ENCODE peak calls at places on chromosomes 3 and 15, in six cellular contexts. One of them, this sample, is unnamed.

GRCh38 chr3:102941761-102942160 is 506.9 kb downstream of the ZPLD1 start:
- DNase-seq in heart left ventricle: no peak
- DNase-seq in OCI-LY7: no peak
- DNase-seq in cardiac muscle cell: no peak
- DNase-seq in Caco-2: no peak
- DNase-seq in Panc1: no peak
- DNase-seq in this sample: no peak

GRCh38 chr15:27692438-27692837 is 406.7 kb downstream of the OCA2 start:
- DNase-seq in cardiac muscle cell: no peak
- DNase-seq in Panc1: no peak
- DNase-seq in OCI-LY7: no peak
- DNase-seq in heart left ventricle: no peak
- DNase-seq in Caco-2: no peak
- DNase-seq in this sample: no peak

GRCh38 chr15:101027920-101028319 is 108.8 kb downstream of the LRRK1 start:
- DNase-seq in Caco-2: no peak
- DNase-seq in cardiac muscle cell: no peak
- DNase-seq in OCI-LY7: no peak
- DNase-seq in Panc1: no peak
- DNase-seq in heart left ventricle: no peak
- DNase-seq in this sample: no peak

GRCh38 chr3:98596902-98597500 is 3.6 kb upstream of the CPOX start:
- DNase-seq in cardiac muscle cell: peak
- DNase-seq in OCI-LY7: peak
- DNase-seq in heart left ventricle: no peak
- DNase-seq in Panc1: no peak
- DNase-seq in Caco-2: peak
- DNase-seq in this sample: no peak

GRCh38 chr3:89372456-89372855 is 265.0 kb downstream of the EPHA3 start:
- DNase-seq in Caco-2: no peak
- DNase-seq in cardiac muscle cell: peak
- DNase-seq in heart left ventricle: no peak
- DNase-seq in Panc1: no peak
- DNase-seq in OCI-LY7: no peak
- DNase-seq in this sample: no peak

GRCh38 chr3:101148001-101148400 is 154.8 kb upstream of the ABI3BP start:
- DNase-seq in heart left ventricle: no peak
- DNase-seq in Panc1: no peak
- DNase-seq in cardiac muscle cell: no peak
- DNase-seq in Caco-2: no peak
- DNase-seq in OCI-LY7: no peak
- DNase-seq in this sample: no peak

GRCh38 chr3:102113421-102114041 is 264.2 kb downstream of the NFKBIZ start:
- DNase-seq in OCI-LY7: no peak
- DNase-seq in Panc1: no peak
- DNase-seq in cardiac muscle cell: no peak
- DNase-seq in Caco-2: peak
- DNase-seq in heart left ventricle: no peak
- DNase-seq in this sample: no peak

GRCh38 chr3:42300013-42300412 is 34.0 kb upstream of the CCK start:
- DNase-seq in heart left ventricle: no peak
- DNase-seq in Caco-2: peak
- DNase-seq in Panc1: no peak
- DNase-seq in cardiac muscle cell: peak
- DNase-seq in OCI-LY7: peak
- DNase-seq in this sample: no peak

GRCh38 chr3:125110016-125110875 is 54.4 kb upstream of the HEG1 start:
- DNase-seq in cardiac muscle cell: peak
- DNase-seq in Caco-2: no peak
- DNase-seq in heart left ventricle: no peak
- DNase-seq in Panc1: no peak
- DNase-seq in OCI-LY7: no peak
- DNase-seq in this sample: no peak

GRCh38 chr15:30903497-30904187 is at the start of gene FAN1:
- DNase-seq in OCI-LY7: peak
- DNase-seq in cardiac muscle cell: peak
- DNase-seq in Caco-2: peak
- DNase-seq in Panc1: peak
- DNase-seq in heart left ventricle: peak
- DNase-seq in this sample: peak

GRCh38 chr3:148255981-148256969 is 441.4 kb upstream of the AGTR1 start:
- DNase-seq in Panc1: no peak
- DNase-seq in OCI-LY7: no peak
- DNase-seq in cardiac muscle cell: no peak
- DNase-seq in Caco-2: peak
- DNase-seq in heart left ventricle: no peak
- DNase-seq in this sample: no peak

GRCh38 chr3:20669675-20670074 is 483.7 kb upstream of the SGO1 start:
- DNase-seq in Caco-2: no peak
- DNase-seq in OCI-LY7: no peak
- DNase-seq in Panc1: no peak
- DNase-seq in heart left ventricle: no peak
- DNase-seq in cardiac muscle cell: no peak
- DNase-seq in this sample: no peak

GRCh38 chr3:54822206-54822605 is 105.7 kb downstream of the LRTM1 start:
- DNase-seq in OCI-LY7: no peak
- DNase-seq in Panc1: no peak
- DNase-seq in Caco-2: no peak
- DNase-seq in cardiac muscle cell: peak
- DNase-seq in heart left ventricle: peak
- DNase-seq in this sample: no peak

GRCh38 chr15:90581771-90582471 is 52.2 kb downstream of the CRTC3 start:
- DNase-seq in Panc1: no peak
- DNase-seq in cardiac muscle cell: no peak
- DNase-seq in Caco-2: no peak
- DNase-seq in heart left ventricle: no peak
- DNase-seq in OCI-LY7: peak
- DNase-seq in this sample: no peak

GRCh38 chr3:184760337-184761119 is 48.7 kb upstream of the MAGEF1 start:
- DNase-seq in Caco-2: no peak
- DNase-seq in Panc1: no peak
- DNase-seq in cardiac muscle cell: no peak
- DNase-seq in heart left ventricle: no peak
- DNase-seq in OCI-LY7: no peak
- DNase-seq in this sample: no peak

GRCh38 chr15:83210619-83211018 is 3.0 kb upstream of the HDGFL3 start:
- DNase-seq in Panc1: no peak
- DNase-seq in OCI-LY7: no peak
- DNase-seq in Caco-2: no peak
- DNase-seq in cardiac muscle cell: peak
- DNase-seq in heart left ventricle: no peak
- DNase-seq in this sample: no peak

GRCh38 chr15:96234109-96234892 is 96.2 kb upstream of the NR2F2 start:
- DNase-seq in heart left ventricle: no peak
- DNase-seq in cardiac muscle cell: peak
- DNase-seq in Caco-2: no peak
- DNase-seq in Panc1: no peak
- DNase-seq in OCI-LY7: no peak
- DNase-seq in this sample: no peak

GRCh38 chr3:106826861-106827311 is 550.4 kb upstream of the CCDC54 start:
- DNase-seq in OCI-LY7: no peak
- DNase-seq in cardiac muscle cell: peak
- DNase-seq in heart left ventricle: no peak
- DNase-seq in Panc1: no peak
- DNase-seq in Caco-2: no peak
- DNase-seq in this sample: no peak

GRCh38 chr3:100621251-100621650 is 11.8 kb downstream of the ADGRG7 start:
- DNase-seq in heart left ventricle: no peak
- DNase-seq in OCI-LY7: no peak
- DNase-seq in cardiac muscle cell: no peak
- DNase-seq in Panc1: no peak
- DNase-seq in Caco-2: no peak
- DNase-seq in this sample: no peak

GRCh38 chr3:192408007-192408655 is 319.2 kb downstream of the FGF12 start:
- DNase-seq in Panc1: no peak
- DNase-seq in cardiac muscle cell: peak
- DNase-seq in heart left ventricle: peak
- DNase-seq in OCI-LY7: no peak
- DNase-seq in Caco-2: no peak
- DNase-seq in this sample: no peak

GRCh38 chr15:64521726-64522164 is 61.4 kb downstream of the ZNF609 start:
- DNase-seq in Panc1: no peak
- DNase-seq in cardiac muscle cell: peak
- DNase-seq in OCI-LY7: no peak
- DNase-seq in Caco-2: peak
- DNase-seq in heart left ventricle: no peak
- DNase-seq in this sample: no peak

GRCh38 chr15:72183781-72184164 is 13.8 kb downstream of the GRAMD2A start:
- DNase-seq in heart left ventricle: no peak
- DNase-seq in cardiac muscle cell: no peak
- DNase-seq in Caco-2: no peak
- DNase-seq in Panc1: no peak
- DNase-seq in OCI-LY7: no peak
- DNase-seq in this sample: no peak
- H3K4me3 ChIP-seq in heart left ventricle: peak
- H3K4me3 ChIP-seq in cardiac muscle cell: no peak
- H3K4me3 ChIP-seq in Caco-2: no peak
- H3K4me3 ChIP-seq in Panc1: peak
- H3K4me3 ChIP-seq in OCI-LY7: no peak
- H3K4me3 ChIP-seq in this sample: no peak

GRCh38 chr3:149738891-149739290 is 13.4 kb downstream of the COMMD2 start:
- DNase-seq in OCI-LY7: no peak
- DNase-seq in cardiac muscle cell: no peak
- DNase-seq in Caco-2: no peak
- DNase-seq in heart left ventricle: no peak
- DNase-seq in Panc1: no peak
- DNase-seq in this sample: no peak

GRCh38 chr3:149739396-149739795 is 12.9 kb downstream of the COMMD2 start:
- DNase-seq in OCI-LY7: no peak
- DNase-seq in Panc1: no peak
- DNase-seq in Caco-2: no peak
- DNase-seq in heart left ventricle: no peak
- DNase-seq in cardiac muscle cell: no peak
- DNase-seq in this sample: no peak

GRCh38 chr3:149744630-149745029 is 7.7 kb downstream of the COMMD2 start:
- DNase-seq in heart left ventricle: no peak
- DNase-seq in Panc1: no peak
- DNase-seq in OCI-LY7: no peak
- DNase-seq in Caco-2: no peak
- DNase-seq in cardiac muscle cell: no peak
- DNase-seq in this sample: no peak

DNA sequence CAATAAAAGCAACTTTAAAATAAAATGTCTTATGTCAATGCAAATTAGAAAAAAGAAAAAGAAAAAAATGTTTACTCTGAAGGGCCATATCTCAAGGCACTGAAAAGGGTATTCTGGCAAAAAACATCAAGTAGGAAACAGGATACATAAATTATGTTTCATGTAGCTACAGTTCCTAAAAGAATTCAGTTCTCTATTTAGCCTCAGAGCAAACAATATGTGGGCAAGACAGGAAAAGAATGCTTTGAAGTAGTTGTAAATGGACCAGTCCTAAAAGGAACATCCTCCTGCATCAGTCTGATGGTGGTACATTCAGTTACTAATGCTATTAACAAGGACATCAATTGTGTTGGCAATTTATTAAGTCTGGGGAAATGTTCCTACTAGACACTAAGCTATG is 8.1 kb downstream of the COMMD2 start:
- DNase-seq in Caco-2: no peak
- DNase-seq in OCI-LY7: no peak
- DNase-seq in heart left ventricle: no peak
- DNase-seq in cardiac muscle cell: no peak
- DNase-seq in Panc1: no peak
- DNase-seq in this sample: no peak
- TF ChIP-seq CTCF in Caco-2: no peak
- TF ChIP-seq CTCF in OCI-LY7: no peak
- TF ChIP-seq CTCF in heart left ventricle: no peak
- TF ChIP-seq CTCF in cardiac muscle cell: no peak
- TF ChIP-seq CTCF in Panc1: no peak
- TF ChIP-seq CTCF in this sample: no peak

GRCh38 chr3:70806556-70806955 is 494.1 kb upstream of the MDFIC2 start:
- DNase-seq in cardiac muscle cell: no peak
- DNase-seq in OCI-LY7: no peak
- DNase-seq in Caco-2: no peak
- DNase-seq in Panc1: no peak
- DNase-seq in heart left ventricle: no peak
- DNase-seq in this sample: no peak

GRCh38 chr3:70808881-70809280 is 496.4 kb upstream of the MDFIC2 start:
- DNase-seq in OCI-LY7: no peak
- DNase-seq in heart left ventricle: no peak
- DNase-seq in Caco-2: no peak
- DNase-seq in Panc1: no peak
- DNase-seq in cardiac muscle cell: no peak
- DNase-seq in this sample: no peak

GRCh38 chr3:70803891-70804290 is 491.5 kb upstream of the MDFIC2 start:
- DNase-seq in heart left ventricle: no peak
- DNase-seq in Caco-2: no peak
- DNase-seq in OCI-LY7: no peak
- DNase-seq in cardiac muscle cell: no peak
- DNase-seq in Panc1: no peak
- DNase-seq in this sample: no peak

GRCh38 chr3:70803317-70803716 is 490.9 kb upstream of the MDFIC2 start:
- DNase-seq in cardiac muscle cell: no peak
- DNase-seq in heart left ventricle: no peak
- DNase-seq in Caco-2: no peak
- DNase-seq in Panc1: no peak
- DNase-seq in OCI-LY7: no peak
- DNase-seq in this sample: no peak

GRCh38 chr3:70805044-70805732 is 492.8 kb upstream of the MDFIC2 start:
- DNase-seq in Caco-2: no peak
- DNase-seq in cardiac muscle cell: peak
- DNase-seq in Panc1: no peak
- DNase-seq in heart left ventricle: no peak
- DNase-seq in OCI-LY7: no peak
- DNase-seq in this sample: no peak
- H3K4me3 ChIP-seq in Caco-2: no peak
- H3K4me3 ChIP-seq in cardiac muscle cell: no peak
- H3K4me3 ChIP-seq in Panc1: no peak
- H3K4me3 ChIP-seq in heart left ventricle: peak
- H3K4me3 ChIP-seq in OCI-LY7: no peak
- H3K4me3 ChIP-seq in this sample: no peak

GRCh38 chr3:153853163-153853562 is 268.0 kb upstream of the ARHGEF26 start:
- DNase-seq in heart left ventricle: no peak
- DNase-seq in cardiac muscle cell: no peak
- DNase-seq in Caco-2: no peak
- DNase-seq in Panc1: no peak
- DNase-seq in OCI-LY7: no peak
- DNase-seq in this sample: no peak

GRCh38 chr3:153852355-153852754 is 268.8 kb upstream of the ARHGEF26 start:
- DNase-seq in Panc1: no peak
- DNase-seq in OCI-LY7: no peak
- DNase-seq in heart left ventricle: no peak
- DNase-seq in cardiac muscle cell: no peak
- DNase-seq in Caco-2: no peak
- DNase-seq in this sample: no peak

GRCh38 chr3:153856932-153857331 is 264.3 kb upstream of the ARHGEF26 start:
- DNase-seq in Caco-2: no peak
- DNase-seq in Panc1: no peak
- DNase-seq in cardiac muscle cell: no peak
- DNase-seq in OCI-LY7: no peak
- DNase-seq in heart left ventricle: no peak
- DNase-seq in this sample: no peak

DNA sequence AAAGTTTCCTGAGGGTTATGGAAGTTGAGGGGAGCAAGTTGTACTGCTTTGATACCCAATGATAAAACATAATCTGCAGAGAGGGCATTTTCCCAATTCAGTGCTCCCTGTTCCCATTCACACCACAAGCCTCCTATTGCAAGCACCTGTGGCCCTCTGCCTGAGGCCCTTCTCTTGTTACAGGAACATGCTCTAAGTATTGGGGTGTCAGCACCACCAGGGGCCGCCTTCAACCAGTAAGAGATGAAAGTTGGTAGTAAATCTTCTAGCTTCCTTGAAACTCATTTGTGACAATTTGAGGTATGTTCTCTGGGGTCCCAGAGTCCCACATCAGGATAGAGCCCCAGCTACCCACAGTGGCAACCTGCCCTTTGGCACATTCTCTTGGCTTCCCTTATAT is 265.4 kb upstream of the ARHGEF26 start:
- DNase-seq in OCI-LY7: no peak
- DNase-seq in Caco-2: peak
- DNase-seq in heart left ventricle: no peak
- DNase-seq in Panc1: no peak
- DNase-seq in cardiac muscle cell: no peak
- DNase-seq in this sample: no peak
- TF ChIP-seq CTCF in OCI-LY7: no peak
- TF ChIP-seq CTCF in Caco-2: peak
- TF ChIP-seq CTCF in heart left ventricle: no peak
- TF ChIP-seq CTCF in Panc1: no peak
- TF ChIP-seq CTCF in cardiac muscle cell: no peak
- TF ChIP-seq CTCF in this sample: peak